ENCODE peak calls at places on chromosome 15, in four cellular contexts. One of them, this sample, is unnamed.

GRCh38 chr15:85485956-85486567 is 105.7 kb downstream of the AKAP13 start:
- DNase-seq in K562: peak; percentile 48
- DNase-seq in breast epithelium: peak; percentile 77
- DNase-seq in esophagus squamous epithelium: no peak
- DNase-seq in this sample: no peak

GRCh38 chr15:75620043-75620775 is 5.3 kb downstream of the SNUPN start:
- DNase-seq in K562: no peak
- DNase-seq in breast epithelium: no peak
- DNase-seq in esophagus squamous epithelium: no peak
- DNase-seq in this sample: no peak

GRCh38 chr15:83283813-83284562 is 476 bp downstream of the BNC1 start:
- DNase-seq in K562: no peak
- DNase-seq in breast epithelium: no peak
- DNase-seq in esophagus squamous epithelium: no peak
- DNase-seq in this sample: no peak

GRCh38 chr15:70512772-70513362 is 250.5 kb downstream of the UACA start:
- DNase-seq in K562: peak; percentile 75
- DNase-seq in breast epithelium: no peak
- DNase-seq in esophagus squamous epithelium: no peak
- DNase-seq in this sample: peak; percentile 73

GRCh38 chr15:75693501-75694240 is 19.0 kb downstream of the CSPG4 start:
- DNase-seq in K562: no peak
- DNase-seq in breast epithelium: no peak
- DNase-seq in esophagus squamous epithelium: no peak
- DNase-seq in this sample: no peak

GRCh38 chr15:62071711-62072308 is 5.0 kb downstream of the C2CD4A start:
- DNase-seq in K562: peak; percentile 34
- DNase-seq in breast epithelium: no peak
- DNase-seq in esophagus squamous epithelium: no peak
- DNase-seq in this sample: no peak

GRCh38 chr15:59819047-59819446 is 129.9 kb upstream of the BNIP2 start:
- DNase-seq in K562: no peak
- DNase-seq in breast epithelium: no peak
- DNase-seq in esophagus squamous epithelium: no peak
- DNase-seq in this sample: no peak

GRCh38 chr15:96595951-96596350 is 265.5 kb downstream of the NR2F2 start:
- DNase-seq in K562: no peak
- DNase-seq in breast epithelium: no peak
- DNase-seq in esophagus squamous epithelium: no peak
- DNase-seq in this sample: no peak

GRCh38 chr15:42576776-42577175 is 1.4 kb downstream of the STARD9 start:
- DNase-seq in K562: no peak
- DNase-seq in breast epithelium: no peak
- DNase-seq in esophagus squamous epithelium: no peak
- DNase-seq in this sample: no peak

GRCh38 chr15:70879386-70879785 is 12.8 kb downstream of the THAP10 start:
- DNase-seq in K562: no peak
- DNase-seq in breast epithelium: no peak
- DNase-seq in esophagus squamous epithelium: no peak
- DNase-seq in this sample: no peak

GRCh38 chr15:64665179-64665578 is 110.2 kb downstream of the RBPMS2 start:
- DNase-seq in K562: no peak
- DNase-seq in breast epithelium: no peak
- DNase-seq in esophagus squamous epithelium: no peak
- DNase-seq in this sample: no peak

GRCh38 chr15:62119224-62119925 is 45.7 kb downstream of the C2CD4B start:
- DNase-seq in K562: no peak
- DNase-seq in breast epithelium: no peak
- DNase-seq in esophagus squamous epithelium: no peak
- DNase-seq in this sample: no peak

GRCh38 chr15:45203182-45203581 is 15.4 kb upstream of the SHF start:
- DNase-seq in K562: no peak
- DNase-seq in breast epithelium: no peak
- DNase-seq in esophagus squamous epithelium: no peak
- DNase-seq in this sample: no peak

GRCh38 chr15:80426316-80426715 is 22.1 kb downstream of the ARNT2 start:
- DNase-seq in K562: no peak
- DNase-seq in breast epithelium: no peak
- DNase-seq in esophagus squamous epithelium: no peak
- DNase-seq in this sample: no peak

GRCh38 chr15:78931439-78931981 is 13.3 kb downstream of the CTSH start:
- DNase-seq in K562: no peak
- DNase-seq in breast epithelium: no peak
- DNase-seq in esophagus squamous epithelium: no peak
- DNase-seq in this sample: no peak

GRCh38 chr15:48493084-48493762 is 152.3 kb downstream of the FBN1 start:
- DNase-seq in K562: no peak
- DNase-seq in breast epithelium: no peak
- DNase-seq in esophagus squamous epithelium: no peak
- DNase-seq in this sample: no peak

GRCh38 chr15:65839354-65839901 is 29.9 kb upstream of the RAB11A start:
- DNase-seq in K562: peak; percentile 70
- DNase-seq in breast epithelium: no peak
- DNase-seq in esophagus squamous epithelium: no peak
- DNase-seq in this sample: no peak

GRCh38 chr15:65836665-65837064 is 32.6 kb upstream of the RAB11A start:
- DNase-seq in K562: no peak
- DNase-seq in breast epithelium: no peak
- DNase-seq in esophagus squamous epithelium: no peak
- DNase-seq in this sample: no peak

GRCh38 chr15:65837301-65838283 is 31.7 kb upstream of the RAB11A start:
- DNase-seq in K562: peak; percentile 72
- DNase-seq in breast epithelium: no peak
- DNase-seq in esophagus squamous epithelium: no peak
- DNase-seq in this sample: no peak

GRCh38 chr15:65839985-65840384 is 29.3 kb upstream of the RAB11A start:
- DNase-seq in K562: no peak
- DNase-seq in breast epithelium: no peak
- DNase-seq in esophagus squamous epithelium: no peak
- DNase-seq in this sample: no peak

GRCh38 chr15:65841121-65841930 is 28.0 kb upstream of the RAB11A start:
- DNase-seq in K562: no peak
- DNase-seq in breast epithelium: no peak
- DNase-seq in esophagus squamous epithelium: no peak
- DNase-seq in this sample: peak; percentile 79
- H3K4me3 ChIP-seq in K562: no peak overlapping the region
- H3K4me3 ChIP-seq in breast epithelium: peak overlapping the region; percentile 12
- H3K4me3 ChIP-seq in esophagus squamous epithelium: no peak overlapping the region
- H3K4me3 ChIP-seq in this sample: peak overlapping the region; percentile 41

DNA sequence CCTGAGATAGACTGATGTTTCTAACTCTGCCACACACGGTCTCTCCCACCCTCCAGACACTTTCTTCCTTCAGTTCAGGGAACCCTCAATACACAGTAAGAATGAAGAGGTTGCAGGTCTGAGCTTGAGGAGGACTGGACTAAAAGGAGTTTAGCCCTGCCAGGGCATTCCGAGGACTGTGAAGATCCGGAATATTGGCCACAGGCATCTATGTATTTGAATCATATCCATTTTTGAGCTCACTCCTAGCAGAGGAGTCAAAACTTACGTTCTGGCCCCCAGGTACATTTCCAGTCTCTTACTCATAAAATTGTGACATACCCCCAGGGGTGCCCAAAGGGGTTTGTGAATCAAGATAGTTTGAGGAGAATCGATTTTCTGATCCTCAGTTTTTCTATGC is 27.6 kb upstream of the SRP14 start:
- DNase-seq in K562: no peak
- DNase-seq in breast epithelium: no peak
- DNase-seq in esophagus squamous epithelium: no peak
- DNase-seq in this sample: no peak
- H3K4me1 ChIP-seq in K562: peaks cover 12% of the 10 kb centered on the region
- H3K4me1 ChIP-seq in breast epithelium: peaks cover 9% of the 10 kb centered on the region
- H3K4me1 ChIP-seq in esophagus squamous epithelium: peaks cover 57% of the 10 kb centered on the region
- H3K4me1 ChIP-seq in this sample: peaks cover 29% of the 10 kb centered on the region

GRCh38 chr15:71945012-71945411 is 134.7 kb downstream of the NR2E3 start:
- DNase-seq in K562: no peak
- DNase-seq in breast epithelium: no peak
- DNase-seq in esophagus squamous epithelium: no peak
- DNase-seq in this sample: no peak
- H3K4me3 ChIP-seq in K562: no peak overlapping the region
- H3K4me3 ChIP-seq in breast epithelium: no peak overlapping the region
- H3K4me3 ChIP-seq in esophagus squamous epithelium: no peak overlapping the region
- H3K4me3 ChIP-seq in this sample: no peak overlapping the region

GRCh38 chr15:31128919-31129768 is 27.6 kb upstream of the TRPM1 start:
- DNase-seq in K562: peak; percentile 59
- DNase-seq in breast epithelium: peak; percentile 53
- DNase-seq in esophagus squamous epithelium: peak; percentile 13
- DNase-seq in this sample: peak; percentile 83

GRCh38 chr15:31130576-31131237 is 29.2 kb upstream of the TRPM1 start:
- DNase-seq in K562: no peak
- DNase-seq in breast epithelium: no peak
- DNase-seq in esophagus squamous epithelium: no peak
- DNase-seq in this sample: no peak

GRCh38 chr15:31131853-31132375 is 30.4 kb upstream of the TRPM1 start:
- DNase-seq in K562: no peak
- DNase-seq in breast epithelium: no peak
- DNase-seq in esophagus squamous epithelium: no peak
- DNase-seq in this sample: no peak

GRCh38 chr15:31128477-31128876 is 27.0 kb upstream of the TRPM1 start:
- DNase-seq in K562: no peak
- DNase-seq in breast epithelium: no peak
- DNase-seq in esophagus squamous epithelium: no peak
- DNase-seq in this sample: no peak

DNA sequence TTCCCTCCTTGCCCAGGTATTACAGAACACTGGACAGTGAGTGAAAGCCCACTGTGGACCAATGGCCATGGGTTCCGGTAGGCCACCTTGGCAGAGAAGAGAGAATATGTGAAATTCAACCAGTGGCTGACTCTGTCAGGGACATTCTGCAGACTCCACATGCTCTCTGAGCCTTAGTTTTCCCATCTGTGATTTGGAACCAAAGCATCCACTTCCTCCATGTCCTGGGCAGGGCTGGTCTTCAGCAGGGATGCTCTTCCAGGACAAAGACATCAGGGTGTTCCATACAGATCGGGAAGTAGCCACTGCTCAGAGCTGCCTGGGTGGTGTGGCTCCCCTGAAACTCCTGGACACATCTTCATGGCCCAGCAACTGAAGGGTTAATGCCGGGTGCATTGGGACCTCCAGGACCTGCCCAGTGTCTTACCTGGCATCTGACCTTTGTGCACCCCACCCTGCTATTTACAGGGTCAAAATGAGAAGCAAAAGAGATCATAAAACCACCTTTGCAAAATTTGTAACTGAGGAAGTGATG is 28.3 kb upstream of the TRPM1 start:
- DNase-seq in K562: no peak
- DNase-seq in breast epithelium: no peak
- DNase-seq in esophagus squamous epithelium: no peak
- DNase-seq in this sample: no peak
- H3K4me1 ChIP-seq in K562: no peaks in the 10 kb centered on the region
- H3K4me1 ChIP-seq in breast epithelium: no peaks in the 10 kb centered on the region
- H3K4me1 ChIP-seq in esophagus squamous epithelium: peaks cover 18% of the 10 kb centered on the region
- H3K4me1 ChIP-seq in this sample: peaks cover 4% of the 10 kb centered on the region

DNA sequence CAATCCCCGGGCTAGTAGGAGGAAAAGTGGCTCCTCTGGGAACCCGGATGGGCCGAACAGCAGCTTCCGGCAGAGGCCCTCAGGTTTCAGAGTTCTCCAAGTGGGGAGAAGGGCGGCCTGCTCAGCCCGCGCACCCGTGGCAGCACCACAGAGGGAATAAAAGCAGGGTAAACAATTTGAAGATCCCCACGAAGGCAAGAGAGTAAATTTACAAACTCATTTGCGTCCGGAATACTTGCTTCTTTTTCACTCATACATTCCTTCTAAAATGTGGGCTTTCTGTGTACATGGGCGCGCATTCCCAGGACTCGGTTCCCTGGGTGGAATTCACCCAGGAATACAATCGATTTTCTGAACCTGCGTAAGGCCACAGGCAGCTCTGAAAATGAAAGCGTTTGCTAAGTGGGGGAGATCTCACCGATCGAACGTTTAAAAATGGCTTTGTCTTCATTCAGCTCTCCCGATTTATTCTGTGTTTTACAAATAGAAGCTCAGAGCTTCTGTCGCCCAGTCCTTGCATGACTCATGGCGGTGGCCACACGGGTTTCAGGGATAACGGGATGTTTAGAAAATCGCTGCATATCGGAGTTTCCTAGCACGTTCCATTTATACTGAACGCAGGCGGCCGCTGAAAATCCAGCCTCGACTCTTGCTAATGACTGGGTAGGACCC is 74.0 kb upstream of the POLG start:
- DNase-seq in K562: no peak
- DNase-seq in breast epithelium: no peak
- DNase-seq in esophagus squamous epithelium: no peak
- DNase-seq in this sample: no peak
- H3K4me3 ChIP-seq in K562: no peak overlapping the region
- H3K4me3 ChIP-seq in breast epithelium: peak overlapping the region; percentile 7
- H3K4me3 ChIP-seq in esophagus squamous epithelium: no peak overlapping the region
- H3K4me3 ChIP-seq in this sample: peak overlapping the region; percentile 36

DNA sequence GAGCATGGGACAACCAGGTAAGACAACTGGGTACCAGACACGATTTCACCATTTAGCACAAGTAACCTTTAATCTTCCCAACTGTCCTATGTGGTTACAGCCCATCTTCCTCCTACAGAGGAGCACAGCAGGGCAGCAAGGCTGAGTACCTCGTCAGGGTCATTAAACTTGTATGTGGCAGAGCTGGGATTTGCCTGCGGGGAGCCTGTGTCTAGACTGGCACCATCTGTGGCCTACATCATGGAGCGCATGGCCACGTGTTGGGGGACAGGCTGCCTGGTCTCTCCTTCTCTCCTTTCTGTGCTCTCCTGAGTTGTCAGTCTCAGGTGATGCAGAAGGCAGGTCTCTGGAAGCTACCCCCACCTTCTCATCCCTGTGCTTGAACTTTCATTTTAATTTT is 32.2 kb downstream of the GOLGA6A start:
- DNase-seq in K562: no peak
- DNase-seq in breast epithelium: no peak
- DNase-seq in esophagus squamous epithelium: no peak
- DNase-seq in this sample: no peak
- H3K4me1 ChIP-seq in K562: peaks cover 3% of the 10 kb centered on the region
- H3K4me1 ChIP-seq in breast epithelium: peaks cover 16% of the 10 kb centered on the region
- H3K4me1 ChIP-seq in esophagus squamous epithelium: peaks cover 79% of the 10 kb centered on the region
- H3K4me1 ChIP-seq in this sample: peaks cover 47% of the 10 kb centered on the region

DNA sequence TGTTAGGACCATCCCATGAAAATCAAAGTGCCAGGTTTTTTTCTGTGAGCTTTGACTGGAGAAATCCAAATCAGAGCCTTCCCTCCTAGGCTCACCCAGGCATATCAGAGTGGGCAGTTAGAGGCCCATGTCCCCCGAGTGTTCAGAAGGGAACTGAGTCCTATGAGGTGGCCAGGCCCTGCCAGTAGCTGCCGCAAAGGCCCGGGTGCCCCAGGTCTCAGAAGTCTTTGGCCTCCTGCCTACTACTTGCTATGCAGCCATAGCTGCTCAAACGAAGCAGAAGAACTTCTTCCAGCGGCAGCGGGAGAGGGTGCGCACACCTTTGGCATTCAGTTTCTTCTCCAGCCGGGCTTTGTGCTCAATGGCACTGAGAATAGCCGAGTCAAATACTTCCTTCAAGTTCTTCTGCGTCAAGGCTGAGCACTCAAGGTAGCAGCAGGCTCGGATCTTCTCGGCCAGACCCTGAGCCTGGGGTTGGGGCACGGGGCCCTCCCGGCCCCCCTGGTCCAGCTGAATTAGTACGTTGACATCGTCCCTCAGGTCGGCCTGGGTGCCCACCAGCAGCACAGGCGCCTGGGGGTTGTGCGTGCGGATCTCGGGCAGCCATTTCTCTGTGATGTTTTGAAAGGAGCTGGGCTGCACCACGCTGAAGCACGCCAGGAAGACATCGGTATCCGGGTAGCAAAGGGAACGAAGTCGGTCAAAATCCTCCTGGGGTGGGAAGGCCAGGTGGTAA is 1.1 kb downstream of the RHOV start:
- DNase-seq in K562: no peak
- DNase-seq in breast epithelium: no peak
- DNase-seq in esophagus squamous epithelium: no peak
- DNase-seq in this sample: no peak
- H3K4me3 ChIP-seq in K562: peak overlapping the region; percentile 70
- H3K4me3 ChIP-seq in breast epithelium: no peak overlapping the region
- H3K4me3 ChIP-seq in esophagus squamous epithelium: peak overlapping the region; percentile 76
- H3K4me3 ChIP-seq in this sample: peak overlapping the region; percentile 65